ENCODE peak calls at places on chromosome 21, in five cellular contexts. Q is ELR; J is activated CD4-positive, alpha-beta T cell treated with anti-CD3 and anti-CD28 coated beads, Interleukin-2, amount 50 U/mL, for 1 hour; U is Right ventricle myocardium superior; S is heart right ventricle. A is an unnamed sample.

GRCh38 chr21:46000731-46001641 is 19.4 kb downstream of the COL6A1 start:
- DNase-seq in Q (no peak), J (no peak), U (peak), S (peak), A (no peak)

GRCh38 chr21:35048183-35048601 is 910 bp downstream of the RUNX1 start:
- DNase-seq in Q (peak), J (no peak), U (no peak), S (no peak), A (no peak)

GRCh38 chr21:14603202-14603601 is 57.1 kb upstream of the SAMSN1 start:
- DNase-seq in Q (peak), J (no peak), U (no peak), S (no peak), A (no peak)

GRCh38 chr21:46431448-46431847 is 27.2 kb upstream of the DIP2A start:
- DNase-seq in Q (no peak), J (no peak), U (no peak), S (no peak), A (no peak)

GRCh38 chr21:26769613-26770188 is 75.5 kb downstream of the ADAMTS1 start:
- DNase-seq in Q (peak), J (no peak), U (no peak), S (no peak), A (no peak)

GRCh38 chr21:14012409-14012808 is 198.3 kb downstream of the LIPI start:
- DNase-seq in Q (no peak), J (no peak), U (no peak), S (no peak), A (no peak)

GRCh38 chr21:31117046-31117916 is 79.0 kb upstream of the KRTAP19-8 start:
- DNase-seq in Q (peak), J (no peak), U (no peak), S (no peak), A (no peak)

GRCh38 chr21:44024895-44025353 is 12.8 kb downstream of the TRAPPC10 start:
- DNase-seq in Q (peak), J (no peak), U (peak), S (peak), A (no peak)

GRCh38 chr21:33112670-33113596 is 43.0 kb downstream of the OLIG1 start:
- DNase-seq in Q (no peak), J (no peak), U (no peak), S (no peak), A (no peak)

GRCh38 chr21:36697473-36698159 is 1.3 kb upstream of the SIM2 start:
- DNase-seq in Q (no peak), J (no peak), U (no peak), S (no peak), A (no peak)

GRCh38 chr21:31299291-31300147 is 44.5 kb downstream of the TIAM1 start:
- DNase-seq in Q (no peak), J (no peak), U (no peak), S (no peak), A (no peak)

GRCh38 chr21:27569091-27569490 is 602.2 kb upstream of the ADAMTS5 start:
- DNase-seq in Q (no peak), J (no peak), U (no peak), S (no peak), A (no peak)

GRCh38 chr21:34091607-34092006 is 18.2 kb downstream of the MRPS6 start:
- DNase-seq in Q (peak), J (no peak), U (no peak), S (no peak), A (no peak)

GRCh38 chr21:44903054-44903685 is 17.5 kb downstream of the ITGB2 start:
- DNase-seq in Q (no peak), J (no peak), U (peak), S (no peak), A (no peak)

GRCh38 chr21:26835027-26835713 is 10.0 kb downstream of the ADAMTS1 start:
- DNase-seq in Q (peak), J (no peak), U (peak), S (no peak), A (no peak)

GRCh38 chr21:44401386-44402160 is 48.2 kb downstream of the TRPM2 start:
- DNase-seq in Q (no peak), J (no peak), U (no peak), S (no peak), A (no peak)

GRCh38 chr21:45320261-45320990 is 32.7 kb upstream of the POFUT2 start:
- DNase-seq in Q (peak), J (no peak), U (peak), S (peak), A (no peak)

GRCh38 chr21:30430170-30430655 is at the start of gene KRTAP13-4:
- DNase-seq in Q (no peak), J (no peak), U (no peak), S (no peak), A (no peak)

GRCh38 chr21:46057710-46058241 is 40.1 kb upstream of the COL6A2 start:
- DNase-seq in Q (no peak), J (no peak), U (no peak), S (no peak), A (no peak)

GRCh38 chr21:36946949-36947371 is 19.5 kb downstream of the HLCS start:
- DNase-seq in Q (no peak), J (no peak), U (no peak), S (no peak), A (no peak)

GRCh38 chr21:26965567-26966359 is 1.1 kb downstream of the ADAMTS5 start:
- DNase-seq in Q (peak), J (no peak), U (peak), S (peak), A (no peak)

GRCh38 chr21:42815217-42815616 is 64.1 kb downstream of the WDR4 start:
- DNase-seq in Q (peak), J (no peak), U (no peak), S (no peak), A (no peak)

GRCh38 chr21:38333290-38334272 is 76.8 kb downstream of the KCNJ15 start:
- DNase-seq in Q (peak), J (no peak), U (peak), S (peak), A (no peak)

GRCh38 chr21:14115646-14116045 is 95.1 kb downstream of the LIPI start:
- DNase-seq in Q (no peak), J (no peak), U (no peak), S (no peak), A (no peak)

GRCh38 chr21:38807481-38807880 is 1.8 kb downstream of the ETS2 start:
- DNase-seq in Q (peak), J (no peak), U (no peak), S (no peak), A (no peak)

GRCh38 chr21:14382486-14382834 is 486 bp downstream of the HSPA13 start:
- DNase-seq in Q (no peak), J (no peak), U (no peak), S (no peak), A (no peak)

GRCh38 chr21:44872568-44873355 is 728 bp downstream of the PTTG1IP start:
- DNase-seq in Q (peak), J (peak), U (peak), S (peak), A (no peak)

GRCh38 chr21:27631471-27631870 is 664.6 kb upstream of the ADAMTS5 start:
- DNase-seq in Q (no peak), J (no peak), U (no peak), S (no peak), A (no peak)

GRCh38 chr21:46211786-46212720 is 16.5 kb downstream of the LSS start:
- DNase-seq in Q (peak), J (no peak), U (peak), S (no peak), A (no peak)

GRCh38 chr21:40730051-40730760 is 116.8 kb downstream of the DSCAM start:
- DNase-seq in Q (no peak), J (no peak), U (no peak), S (no peak), A (no peak)

GRCh38 chr21:35222541-35222941 is 173.4 kb upstream of the RUNX1 start:
- DNase-seq in Q (peak), J (no peak), U (no peak), S (no peak), A (no peak)

GRCh38 chr21:41170442-41170841 is 2.5 kb downstream of the BACE2 start:
- DNase-seq in Q (peak), J (no peak), U (peak), S (peak), A (no peak)

GRCh38 chr21:37145635-37146111 is 72.6 kb downstream of the TTC3 start:
- DNase-seq in Q (peak), J (no peak), U (no peak), S (no peak), A (no peak)